ENCODE peak calls at places on chromosomes 12 and 14, in eight cellular contexts. W is mucosa of descending colon, V is astrocyte, Q is cardiac muscle cell, X is neural progenitor cell, G is astrocyte of the spinal cord, F is PC-9, Y is esophagus squamous epithelium. I is an unnamed sample.

GRCh38 chr14:94021001-94021400 is 5.1 kb upstream of the OTUB2 start:
- DNase-seq in W (no peak), V (peak; percentile 53), Q (no peak), X (no peak), G (peak; percentile 46), F (no peak), Y (no peak), I (no peak)

GRCh38 chr14:56482306-56482705 is 97.3 kb upstream of the TMEM260 start:
- DNase-seq in W (no peak), V (no peak), Q (peak; percentile 51), X (peak; percentile 76), G (no peak), F (peak; percentile 15), Y (no peak), I (peak; percentile 57)

GRCh38 chr12:8081228-8081920 is 700 bp upstream of the NECAP1 start:
- DNase-seq in W (no peak), V (no peak), Q (peak; percentile 9), X (no peak), G (no peak), F (peak; percentile 9), Y (no peak), I (no peak)

GRCh38 chr14:101915871-101916815 is 48.2 kb upstream of the DYNC1H1 start:
- DNase-seq in W (no peak), V (no peak), Q (no peak), X (no peak), G (no peak), F (no peak), Y (no peak), I (no peak)

GRCh38 chr12:95107362-95107761 is 33.9 kb upstream of the NR2C1 start:
- DNase-seq in W (no peak), V (no peak), Q (no peak), X (no peak), G (no peak), F (no peak), Y (no peak), I (no peak)

GRCh38 chr14:52703225-52703624 is 3.8 kb upstream of the PSMC6 start:
- DNase-seq in W (no peak), V (peak; percentile 92), Q (no peak), X (no peak), G (peak; percentile 93), F (peak; percentile 29), Y (no peak), I (peak; percentile 98)

GRCh38 chr14:85252011-85252410 is 277.9 kb upstream of the FLRT2 start:
- DNase-seq in W (no peak), V (peak; percentile 60), Q (no peak), X (no peak), G (peak; percentile 20), F (no peak), Y (no peak), I (peak; percentile 62)

GRCh38 chr12:116943419-116944372 is 32.9 kb downstream of the FBXW8 start:
- DNase-seq in W (no peak), V (no peak), Q (no peak), X (no peak), G (no peak), F (no peak), Y (no peak), I (no peak)

GRCh38 chr12:65886996-65887395 is 62.7 kb downstream of the HMGA2 start:
- DNase-seq in W (no peak), V (peak; percentile 51), Q (no peak), X (no peak), G (no peak), F (no peak), Y (no peak), I (peak; percentile 71)

GRCh38 chr12:11500222-11500860 is 105.0 kb upstream of the PRB2 start:
- DNase-seq in W (peak; percentile 87), V (peak; percentile 48), Q (peak; percentile 97), X (peak; percentile 97), G (peak; percentile 74), F (peak; percentile 90), Y (peak; percentile 4), I (peak; percentile 73)
- H3K4me3 ChIP-seq in W (no peak overlapping the region), V (peak overlapping the region; percentile 36), Q (no peak overlapping the region), X (peak overlapping the region; percentile 42), G (no peak overlapping the region), F (no peak overlapping the region), Y (no peak overlapping the region), I (no peak overlapping the region)

GRCh38 chr12:57320639-57321038 is 69.7 kb upstream of the STAC3 start:
- DNase-seq in W (no peak), V (no peak), Q (no peak), X (no peak), G (no peak), F (no peak), Y (no peak), I (no peak)
- TF ChIP-seq CTCF in W (no peak), V (no peak), Q (no peak), X (no peak), G (no peak), F (no peak), Y (no peak), I (no peak)

DNA sequence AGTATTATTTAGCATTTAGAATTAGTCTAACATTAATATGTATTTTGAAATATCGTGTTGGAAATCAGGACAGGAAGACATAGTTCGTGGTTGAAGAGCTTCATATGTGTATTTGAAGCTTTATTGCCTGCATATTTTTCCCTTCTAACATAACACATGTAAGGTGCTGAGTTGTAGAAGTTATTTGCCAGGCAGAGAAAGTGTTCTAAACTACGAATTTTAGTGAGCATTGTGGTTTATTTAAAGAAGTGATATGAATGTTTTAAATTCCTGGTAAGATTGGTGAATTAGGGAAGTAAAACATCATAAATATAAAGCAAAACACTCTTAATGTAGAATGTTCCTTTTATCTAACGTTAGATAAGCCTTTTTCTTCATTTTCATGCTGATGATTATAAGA is 2.5 kb downstream of the RASSF3 start:
- DNase-seq in W (no peak), V (no peak), Q (no peak), X (no peak), G (no peak), F (no peak), Y (no peak), I (no peak)
- H3K4me3 ChIP-seq in W (no peak overlapping the region), V (no peak overlapping the region), Q (no peak overlapping the region), X (no peak overlapping the region), G (no peak overlapping the region), F (peak overlapping the region; percentile 87), Y (peak overlapping the region; percentile 98), I (peak overlapping the region; percentile 8)

DNA sequence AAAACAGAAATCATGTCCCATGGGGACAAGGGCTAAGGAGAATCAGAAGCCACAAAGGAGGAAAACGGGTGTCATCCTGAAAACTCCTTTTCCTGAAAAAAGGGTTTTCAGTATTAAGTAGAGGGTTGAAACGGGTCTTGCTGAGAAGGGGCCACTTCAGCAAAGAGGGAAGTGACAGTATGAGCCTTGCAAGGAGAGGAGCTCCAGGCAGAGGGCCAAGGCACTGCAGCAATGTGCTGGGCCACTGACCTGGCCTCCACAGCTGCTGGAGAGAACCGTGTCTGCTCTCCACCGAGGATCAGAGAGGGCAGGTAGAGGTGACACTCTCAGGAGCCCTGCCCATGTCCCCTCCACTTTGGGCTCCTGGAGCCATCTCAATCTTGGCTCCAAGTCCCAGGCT is 103.3 kb downstream of the NCOR2 start:
- DNase-seq in W (no peak), V (no peak), Q (no peak), X (no peak), G (no peak), F (no peak), Y (no peak), I (no peak)
- TF ChIP-seq CTCF in W (no peak), V (no peak), Q (no peak), X (no peak), G (no peak), F (no peak), Y (no peak), I (no peak)

DNA sequence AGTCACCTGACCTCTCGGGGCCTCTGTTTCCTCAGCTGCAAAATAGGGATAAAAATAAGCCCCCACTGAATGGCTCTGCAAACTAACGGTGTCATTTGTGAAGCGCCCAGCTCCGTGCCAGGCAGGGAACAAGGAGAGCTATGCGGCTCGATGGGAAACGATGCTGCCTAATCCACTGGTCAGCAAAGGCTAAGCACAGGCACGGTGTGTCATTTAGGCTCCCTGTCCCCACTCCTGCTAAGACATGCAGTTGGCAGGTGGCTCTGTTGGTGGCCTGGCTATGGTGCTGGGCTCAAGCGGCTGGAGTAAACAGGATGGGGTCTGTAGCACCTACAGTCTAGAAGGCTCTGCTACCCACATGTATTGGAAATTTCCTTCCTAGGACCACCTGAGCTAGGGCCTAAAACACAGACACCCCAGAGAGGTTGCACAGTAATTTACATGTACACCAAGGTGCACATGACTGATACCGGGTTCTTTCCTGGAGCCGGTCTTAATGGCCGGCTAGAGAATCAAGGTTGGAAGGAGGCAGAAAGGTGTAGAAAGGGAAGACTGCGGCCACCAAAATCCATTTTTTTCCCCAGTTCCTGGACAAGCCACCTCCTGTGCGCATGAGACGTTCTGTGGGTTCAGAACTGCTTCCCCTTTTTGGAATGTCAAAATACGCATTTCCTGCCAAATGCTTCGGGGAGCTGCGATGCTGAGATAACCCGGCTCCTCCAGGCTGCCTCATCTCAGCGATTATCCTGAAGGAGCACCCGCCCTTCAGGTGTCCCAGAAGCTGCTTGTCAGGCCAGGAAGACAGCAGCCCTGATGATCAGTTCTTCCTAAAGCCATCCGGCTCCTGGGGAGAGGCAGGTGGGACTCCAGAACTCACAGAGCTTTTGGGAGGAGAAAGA is 1.0 kb downstream of the CACNA2D4 start:
- DNase-seq in W (no peak), V (no peak), Q (no peak), X (no peak), G (no peak), F (no peak), Y (no peak), I (no peak)
- H3K4me3 ChIP-seq in W (no peak overlapping the region), V (no peak overlapping the region), Q (no peak overlapping the region), X (peak overlapping the region; percentile 24), G (no peak overlapping the region), F (no peak overlapping the region), Y (peak overlapping the region; percentile 29), I (no peak overlapping the region)